ENCODE peak calls at places on chromosomes 12 and 14, in four cellular contexts. U is mesendoderm, Z is H9, H is mesenchymal stem cell. Y is an unnamed sample. For H3K4me1, the result is how much of the 10 kb centered on the place peaks cover.

GRCh38 chr12:18752280-18752920 is 14.5 kb downstream of the CAPZA3 start:
- DNase-seq in U (peak), Z (peak), H (peak), Y (peak)

GRCh38 chr12:80087486-80088213 is 11.7 kb upstream of the OTOGL start:
- DNase-seq in U (no peak), Z (no peak), H (no peak), Y (peak)

GRCh38 chr12:117134059-117134458 is 34.8 kb upstream of the TESC start:
- DNase-seq in U (no peak), Z (no peak), H (no peak), Y (no peak)

GRCh38 chr14:38409081-38409705 is 153.3 kb upstream of the CLEC14A start:
- DNase-seq in U (no peak), Z (no peak), H (no peak), Y (peak)

GRCh38 chr12:51592034-51592705 is 1.1 kb downstream of the SCN8A start:
- DNase-seq in U (peak), Z (no peak), H (peak), Y (peak)

GRCh38 chr12:22624573-22624907 is 431 bp upstream of the ETNK1 start:
- DNase-seq in U (no peak), Z (no peak), H (no peak), Y (no peak)

GRCh38 chr12:14563051-14563450 is 4.6 kb downstream of the PLBD1 start:
- DNase-seq in U (no peak), Z (no peak), H (no peak), Y (no peak)

GRCh38 chr14:20587489-20588154 is at the start of gene RNASE11:
- DNase-seq in U (no peak), Z (no peak), H (no peak), Y (no peak)

GRCh38 chr14:30015471-30015870 is 87.8 kb upstream of the PRKD1 start:
- DNase-seq in U (no peak), Z (no peak), H (no peak), Y (peak)

GRCh38 chr14:75906680-75907280 is 75.0 kb downstream of the TGFB3 start:
- DNase-seq in U (peak), Z (no peak), H (peak), Y (peak)

GRCh38 chr12:50579757-50580267 is 75.0 kb downstream of the DIP2B start:
- DNase-seq in U (no peak), Z (no peak), H (no peak), Y (peak)

GRCh38 chr12:12212769-12213168 is 54.1 kb downstream of the LRP6 start:
- DNase-seq in U (no peak), Z (no peak), H (no peak), Y (no peak)

GRCh38 chr12:88665051-88665450 is 84.8 kb upstream of the KITLG start:
- DNase-seq in U (no peak), Z (no peak), H (peak), Y (peak)

GRCh38 chr14:87133073-87133815 is 859.7 kb downstream of the GALC start:
- DNase-seq in U (peak), Z (no peak), H (peak), Y (peak)

GRCh38 chr14:101194356-101195308 is 291.1 kb upstream of the RTL1 start:
- DNase-seq in U (no peak), Z (peak), H (no peak), Y (no peak)

GRCh38 chr14:34277191-34277590 is 184.8 kb downstream of the SPTSSA start:
- DNase-seq in U (no peak), Z (no peak), H (no peak), Y (no peak)

GRCh38 chr12:22529281-22530060 is 14.9 kb downstream of the C2CD5 start:
- DNase-seq in U (peak), Z (no peak), H (peak), Y (peak)

GRCh38 chr12:34395056-34396005 is 373.0 kb downstream of the ALG10 start:
- DNase-seq in U (no peak), Z (peak), H (no peak), Y (no peak)

GRCh38 chr14:54761835-54762234 is 140.8 kb downstream of the GCH1 start:
- DNase-seq in U (no peak), Z (no peak), H (no peak), Y (no peak)

GRCh38 chr14:24143511-24143910 is 2.1 kb upstream of the EMC9 start:
- DNase-seq in U (no peak), Z (no peak), H (peak), Y (peak)
- H3K4me1 ChIP-seq in U (under half), Z (under half), H (under half), Y (under half)

GRCh38 chr14:68463705-68464104 is 329.2 kb downstream of the ZFP36L1 start:
- DNase-seq in U (no peak), Z (no peak), H (no peak), Y (no peak)
- H2BK5ac ChIP-seq in U (no peak), Z (no peak), H (no peak), Y (no peak)

GRCh38 chr12:93358821-93359220 is 18.9 kb upstream of the NUDT4 start:
- DNase-seq in U (no peak), Z (no peak), H (no peak), Y (peak)
- H3K4me1 ChIP-seq in U (under half), Z (under half), H (under half), Y (under half)

DNA sequence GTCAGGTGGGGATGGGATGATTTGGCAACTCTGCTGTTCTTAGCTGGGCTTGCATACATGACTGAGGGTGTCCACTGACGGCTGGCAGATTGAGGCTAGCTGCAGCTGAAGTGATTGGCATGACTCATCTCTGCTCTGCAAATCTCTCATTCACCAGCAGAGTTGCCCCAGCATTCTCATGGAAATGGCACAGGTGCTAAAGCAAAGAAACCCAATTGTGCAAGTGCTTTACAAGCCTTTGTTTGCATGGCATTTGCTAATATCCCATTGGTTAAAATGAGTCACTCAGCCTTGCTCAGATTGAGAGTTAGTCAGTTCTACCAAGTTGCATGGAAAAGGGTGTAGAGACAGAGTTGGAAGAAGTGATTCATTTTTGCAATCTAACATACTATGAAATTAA is 389.7 kb upstream of the FAR2 start:
- DNase-seq in U (peak), Z (peak), H (peak), Y (peak)
- H2BK5ac ChIP-seq in U (no peak), Z (no peak), H (no peak), Y (no peak)

GRCh38 chr12:122872815-122873361 is 23.0 kb downstream of the VPS37B start:
- DNase-seq in U (no peak), Z (no peak), H (no peak), Y (no peak)
- H3K4me1 ChIP-seq in U (under half), Z (under half), H (under half), Y (under half)

GRCh38 chr12:84384384-84384783 is 528.2 kb downstream of the SLC6A15 start:
- DNase-seq in U (no peak), Z (no peak), H (no peak), Y (no peak)
- H2BK5ac ChIP-seq in U (no peak), Z (no peak), H (no peak), Y (no peak)

DNA sequence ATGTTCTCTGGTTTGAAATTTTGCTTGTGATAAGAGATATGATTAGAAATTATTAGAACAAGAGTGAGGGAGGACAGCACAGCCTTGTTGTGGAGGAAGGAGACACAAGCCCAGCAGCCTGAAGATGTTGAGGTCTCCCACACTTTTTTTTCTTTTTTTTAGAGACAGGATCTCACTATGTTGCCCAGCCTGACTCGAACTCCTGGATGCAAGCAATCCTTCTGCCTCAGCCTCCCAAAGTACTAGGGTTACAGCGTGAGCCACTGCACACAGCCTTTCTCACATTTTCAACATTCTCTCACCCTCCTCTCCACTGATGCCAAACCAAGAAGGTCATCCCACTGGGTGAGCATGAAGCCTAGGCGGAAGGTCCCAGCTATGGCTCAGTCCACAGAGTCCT is 4.9 kb upstream of the KRT8 start:
- DNase-seq in U (no peak), Z (no peak), H (no peak), Y (no peak)
- H3K4me1 ChIP-seq in U (under half), Z (under half), H (under half), Y (under half)

Y was measured in IMR-90.